ENCODE peak calls at places on chromosomes 7 and 10, in four cellular contexts. W is ELR, F is cardiac fibroblast, E is astrocyte of the spinal cord. T is an unnamed sample.

GRCh38 chr7:47817922-47818321 is 130.3 kb downstream of the PKD1L1 start:
- DNase-seq in W (no peak), F (peak), E (no peak), T (no peak)

GRCh38 chr7:151756076-151756731 is 120.7 kb downstream of the PRKAG2 start:
- DNase-seq in W (peak), F (peak), E (no peak), T (peak)

GRCh38 chr7:104940023-104940710 is 73.8 kb upstream of the KMT2E start:
- DNase-seq in W (no peak), F (no peak), E (no peak), T (no peak)

GRCh38 chr10:123901621-123902020 is 10.0 kb upstream of the CPXM2 start:
- DNase-seq in W (no peak), F (no peak), E (no peak), T (no peak)

GRCh38 chr10:120776442-120776841 is 74.7 kb upstream of the WDR11 start:
- DNase-seq in W (no peak), F (no peak), E (no peak), T (no peak)

GRCh38 chr7:1459930-1460756 is 873 bp upstream of the MICALL2 start:
- DNase-seq in W (peak), F (peak), E (peak), T (peak)

GRCh38 chr7:101163281-101164070 is 1.9 kb downstream of the VGF start:
- DNase-seq in W (peak), F (no peak), E (no peak), T (no peak)

GRCh38 chr7:133650487-133651292 is 397.8 kb downstream of the EXOC4 start:
- DNase-seq in W (no peak), F (peak), E (no peak), T (peak)

GRCh38 chr7:139674752-139675126 is 103.1 kb downstream of the HIPK2 start:
- DNase-seq in W (no peak), F (no peak), E (no peak), T (no peak)

GRCh38 chr10:26454891-26455290 is 16.8 kb downstream of the APBB1IP start:
- DNase-seq in W (no peak), F (no peak), E (no peak), T (no peak)

T was measured in endothelial cell of umbilical vein.